ENCODE peak calls at places on chromosomes 12 and 14, in six cellular contexts. C is stomach, R is AG10803, K is GM10248, L is H1, Z is A549. V is an unnamed sample.

GRCh38 chr12:79715308-79715707 is 24.5 kb upstream of the PAWR start:
- DNase-seq in C (no peak), R (no peak), Z (no peak), K (no peak), L (no peak), V (no peak)

GRCh38 chr12:109552971-109553370 is 20.3 kb downstream of the MMAB start:
- DNase-seq in C (no peak), L (no peak), R (no peak), Z (no peak), K (no peak), V (no peak)

GRCh38 chr14:69484444-69485113 is at the start of gene PLEKHD1:
- DNase-seq in C (peak), L (peak), Z (no peak), R (no peak), K (no peak), V (no peak)

GRCh38 chr14:105206873-105207272 is 25.8 kb upstream of the NUDT14 start:
- DNase-seq in R (no peak), K (no peak), Z (no peak), C (no peak), L (no peak), V (no peak)

GRCh38 chr14:37623552-37623951 is 28.1 kb downstream of the TTC6 start:
- DNase-seq in Z (peak), K (no peak), L (no peak), C (no peak), R (peak), V (no peak)

GRCh38 chr12:19208456-19208855 is 78.9 kb downstream of the PLEKHA5 start:
- DNase-seq in R (no peak), C (no peak), L (no peak), Z (no peak), K (no peak), V (no peak)

GRCh38 chr12:96258451-96258933 is 64.3 kb downstream of the ELK3 start:
- DNase-seq in L (no peak), C (no peak), K (no peak), R (peak), Z (no peak), V (no peak)

GRCh38 chr12:55760663-55761062 is 17.7 kb downstream of the GDF11 start:
- DNase-seq in K (no peak), L (no peak), C (no peak), Z (no peak), R (no peak), V (no peak)

GRCh38 chr12:8026282-8026637 is 6.3 kb upstream of the FOXJ2 start:
- DNase-seq in Z (no peak), K (no peak), L (no peak), R (peak), C (no peak), V (no peak)

GRCh38 chr14:59126714-59127436 is 61.6 kb upstream of the DAAM1 start:
- DNase-seq in C (no peak), L (no peak), Z (peak), R (peak), K (peak), V (no peak)

GRCh38 chr12:67751376-67751928 is 102.9 kb downstream of the DYRK2 start:
- DNase-seq in Z (no peak), R (peak), C (no peak), K (no peak), L (no peak), V (no peak)

GRCh38 chr14:99628832-99629618 is 15.9 kb upstream of the HHIPL1 start:
- DNase-seq in C (peak), R (peak), L (peak), K (peak), Z (peak), V (peak)

GRCh38 chr12:102120564-102120873 is 536 bp downstream of the PARPBP start:
- DNase-seq in K (no peak), Z (no peak), C (no peak), R (no peak), L (no peak), V (no peak)

GRCh38 chr12:127588224-127588623 is 678.7 kb upstream of the TMEM132C start:
- DNase-seq in L (no peak), R (peak), C (no peak), Z (no peak), K (no peak), V (no peak)

GRCh38 chr14:66425402-66425801 is 60.8 kb upstream of the CCDC196 start:
- DNase-seq in C (no peak), L (no peak), Z (no peak), K (no peak), R (no peak), V (no peak)

GRCh38 chr12:26471560-26471959 is 276.2 kb downstream of the SSPN start:
- DNase-seq in K (peak), L (no peak), Z (no peak), C (no peak), R (peak), V (no peak)

GRCh38 chr14:65414961-65415589 is 2.5 kb downstream of the FUT8 start:
- DNase-seq in R (peak), Z (peak), C (no peak), L (no peak), K (peak), V (no peak)
- TF ChIP-seq CTCF in R (peak), Z (peak), C (no peak), L (peak), K (peak), V (peak)

GRCh38 chr12:34299802-34300193 is 277.5 kb downstream of the ALG10 start:
- DNase-seq in C (no peak), L (no peak), R (no peak), K (no peak), Z (no peak), V (no peak)

GRCh38 chr12:34300376-34301250 is 278.3 kb downstream of the ALG10 start:
- DNase-seq in L (no peak), R (no peak), C (no peak), Z (no peak), K (no peak), V (no peak)

GRCh38 chr12:34303091-34303870 is 281.0 kb downstream of the ALG10 start:
- DNase-seq in Z (no peak), R (no peak), K (no peak), C (no peak), L (no peak), V (no peak)

GRCh38 chr12:34302131-34302885 is 280.0 kb downstream of the ALG10 start:
- DNase-seq in C (no peak), L (no peak), Z (no peak), R (no peak), K (no peak), V (no peak)

GRCh38 chr12:34301251-34302130 is 279.2 kb downstream of the ALG10 start:
- DNase-seq in Z (no peak), K (no peak), C (no peak), L (no peak), R (no peak), V (no peak)
- TF ChIP-seq CTCF in Z (no peak), K (no peak), C (no peak), L (no peak), R (no peak), V (no peak)

GRCh38 chr12:58933068-58933681 is 12.9 kb upstream of the LRIG3 start:
- DNase-seq in Z (no peak), C (no peak), R (no peak), L (no peak), K (no peak), V (no peak)

GRCh38 chr12:58934528-58934927 is 14.2 kb upstream of the LRIG3 start:
- DNase-seq in Z (no peak), R (no peak), C (no peak), L (no peak), K (no peak), V (no peak)

GRCh38 chr12:58927112-58927511 is 6.8 kb upstream of the LRIG3 start:
- DNase-seq in L (no peak), Z (no peak), K (no peak), R (no peak), C (no peak), V (no peak)

GRCh38 chr12:58930770-58931324 is 10.5 kb upstream of the LRIG3 start:
- DNase-seq in R (no peak), Z (no peak), K (no peak), C (no peak), L (no peak), V (no peak)

DNA sequence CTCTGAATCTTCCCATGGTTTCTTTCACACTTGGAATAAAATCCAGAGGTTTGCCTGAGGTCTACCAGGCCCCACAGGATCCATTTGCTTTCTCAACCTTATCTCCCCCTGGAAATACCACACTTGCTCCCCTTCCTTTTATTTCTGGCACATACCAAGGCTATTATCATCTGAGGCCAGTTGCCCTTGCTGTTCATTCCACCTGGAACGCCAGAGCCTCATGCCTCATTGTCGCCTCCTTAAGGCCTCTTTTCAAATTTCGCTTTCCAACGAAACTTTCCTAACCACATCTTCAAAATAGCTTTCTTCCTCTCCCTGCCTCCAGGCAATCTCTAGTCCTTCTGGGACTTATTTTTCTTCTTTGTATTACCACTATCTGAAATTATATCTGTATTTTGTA is 11.2 kb upstream of the LRIG3 start:
- DNase-seq in Z (peak), C (no peak), L (no peak), K (no peak), R (no peak), V (no peak)
- TF ChIP-seq CTCF in Z (no peak), C (no peak), L (peak), K (no peak), R (no peak), V (no peak)

GRCh38 chr14:41167040-41167439 is 439.6 kb upstream of the LRFN5 start:
- DNase-seq in C (no peak), Z (no peak), K (no peak), L (no peak), R (no peak), V (no peak)
- TF ChIP-seq CTCF in C (no peak), Z (no peak), K (no peak), L (no peak), R (no peak), V (no peak)

GRCh38 chr14:21894003-21894897 is 220.6 kb upstream of the OR4E1 start:
- DNase-seq in C (peak), Z (peak), R (no peak), K (no peak), L (no peak), V (no peak)
- TF ChIP-seq CTCF in C (no peak), Z (no peak), R (no peak), K (peak), L (peak), V (no peak)

GRCh38 chr14:87059060-87059827 is 933.7 kb downstream of the GALC start:
- DNase-seq in R (peak), K (no peak), C (no peak), L (no peak), Z (no peak), V (no peak)
- TF ChIP-seq CTCF in R (no peak), K (no peak), C (no peak), L (no peak), Z (no peak), V (no peak)

DNA sequence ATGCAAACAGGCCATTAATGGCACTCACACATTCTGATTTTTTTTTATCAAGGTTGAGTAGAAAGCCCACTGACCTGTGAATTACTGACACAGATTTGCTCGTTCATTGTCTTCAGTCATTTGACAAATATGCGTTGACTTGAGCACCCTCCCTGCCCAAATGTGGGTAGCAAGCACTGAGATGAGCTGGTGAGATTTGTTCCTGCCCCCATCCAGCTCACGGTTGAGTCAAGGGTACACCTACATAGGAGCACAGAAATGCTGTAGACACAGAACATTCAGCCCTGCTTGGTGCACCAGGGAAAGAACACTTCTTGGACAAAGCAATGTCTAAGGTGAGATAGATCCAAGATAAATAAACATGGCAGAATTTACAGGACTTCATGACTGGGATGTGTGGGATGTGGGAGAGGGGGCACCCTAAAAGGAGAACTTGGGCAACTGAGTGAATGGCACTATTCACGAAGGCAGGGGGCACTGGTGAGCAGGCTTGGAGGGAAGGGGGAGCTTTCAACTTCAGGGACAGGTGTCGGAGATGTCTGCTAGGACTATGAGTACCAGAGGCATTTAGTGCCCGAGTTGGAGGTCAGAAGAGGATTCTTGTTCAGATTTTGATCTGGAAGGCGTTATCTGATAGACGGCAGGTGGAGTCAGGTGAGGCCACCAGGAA is 213.4 kb downstream of the VRK1 start:
- DNase-seq in Z (no peak), K (no peak), R (no peak), C (no peak), L (no peak), V (no peak)
- TF ChIP-seq CTCF in Z (no peak), K (no peak), R (no peak), C (no peak), L (peak), V (no peak)

V was measured in mesothelial cell of epicardium.